ENCODE peak calls at places on chromosome 9, in seven cellular contexts. One of them, this sample, is unnamed. For H3K4me1 and H3K36me3, the result is how much of the 10 kb centered on the place peaks cover.

GRCh38 chr9:104970588-104970987 is 42.6 kb upstream of the ABCA1 start:
- DNase-seq in mammary epithelial cell: no peak
- DNase-seq in MM.1S: no peak
- DNase-seq in effector memory CD4-positive, alpha-beta T cell: no peak
- DNase-seq in adrenal gland: no peak
- DNase-seq in spleen: no peak
- DNase-seq in colonic mucosa: no peak
- DNase-seq in this sample: no peak

GRCh38 chr9:104301770-104302169 is 202.3 kb upstream of the OR13F1 start:
- DNase-seq in mammary epithelial cell: no peak
- DNase-seq in MM.1S: no peak
- DNase-seq in adrenal gland: no peak
- DNase-seq in spleen: no peak
- DNase-seq in effector memory CD4-positive, alpha-beta T cell: no peak
- DNase-seq in colonic mucosa: no peak
- DNase-seq in this sample: no peak

GRCh38 chr9:27047126-27047525 is 41.7 kb upstream of the LRRC19 start:
- DNase-seq in colonic mucosa: no peak
- DNase-seq in MM.1S: no peak
- DNase-seq in adrenal gland: no peak
- DNase-seq in spleen: no peak
- DNase-seq in effector memory CD4-positive, alpha-beta T cell: no peak
- DNase-seq in mammary epithelial cell: no peak
- DNase-seq in this sample: no peak

GRCh38 chr9:90793729-90794128 is 7.9 kb upstream of the SYK start:
- DNase-seq in colonic mucosa: no peak
- DNase-seq in adrenal gland: no peak
- DNase-seq in spleen: no peak
- DNase-seq in MM.1S: no peak
- DNase-seq in mammary epithelial cell: no peak
- DNase-seq in effector memory CD4-positive, alpha-beta T cell: no peak
- DNase-seq in this sample: no peak

GRCh38 chr9:108468364-108468763 is 387.4 kb downstream of the ACTL7B start:
- DNase-seq in mammary epithelial cell: peak
- DNase-seq in spleen: no peak
- DNase-seq in colonic mucosa: peak
- DNase-seq in effector memory CD4-positive, alpha-beta T cell: no peak
- DNase-seq in MM.1S: peak
- DNase-seq in adrenal gland: peak
- DNase-seq in this sample: no peak

GRCh38 chr9:18741331-18741730 is 267.4 kb downstream of the ADAMTSL1 start:
- DNase-seq in colonic mucosa: no peak
- DNase-seq in adrenal gland: no peak
- DNase-seq in MM.1S: no peak
- DNase-seq in mammary epithelial cell: no peak
- DNase-seq in effector memory CD4-positive, alpha-beta T cell: no peak
- DNase-seq in spleen: no peak
- DNase-seq in this sample: no peak

GRCh38 chr9:88534456-88535225 is at the start of gene NXNL2:
- DNase-seq in mammary epithelial cell: peak
- DNase-seq in colonic mucosa: peak
- DNase-seq in adrenal gland: peak
- DNase-seq in effector memory CD4-positive, alpha-beta T cell: no peak
- DNase-seq in spleen: peak
- DNase-seq in MM.1S: no peak
- DNase-seq in this sample: no peak

GRCh38 chr9:38182321-38182720 is 113.3 kb upstream of the SHB start:
- DNase-seq in effector memory CD4-positive, alpha-beta T cell: no peak
- DNase-seq in MM.1S: no peak
- DNase-seq in colonic mucosa: no peak
- DNase-seq in adrenal gland: no peak
- DNase-seq in mammary epithelial cell: peak
- DNase-seq in spleen: no peak
- DNase-seq in this sample: no peak

GRCh38 chr9:4615251-4615650 is 46.8 kb upstream of the PLPP6 start:
- DNase-seq in adrenal gland: no peak
- DNase-seq in effector memory CD4-positive, alpha-beta T cell: no peak
- DNase-seq in MM.1S: no peak
- DNase-seq in mammary epithelial cell: peak
- DNase-seq in colonic mucosa: no peak
- DNase-seq in spleen: no peak
- DNase-seq in this sample: no peak

GRCh38 chr9:115115924-115116323 is 2.0 kb downstream of the TNC start:
- DNase-seq in mammary epithelial cell: peak
- DNase-seq in colonic mucosa: no peak
- DNase-seq in adrenal gland: no peak
- DNase-seq in MM.1S: no peak
- DNase-seq in effector memory CD4-positive, alpha-beta T cell: no peak
- DNase-seq in spleen: no peak
- DNase-seq in this sample: no peak

GRCh38 chr9:131616983-131617604 is 71.8 kb downstream of the PRRT1B start:
- DNase-seq in MM.1S: no peak
- DNase-seq in adrenal gland: no peak
- DNase-seq in effector memory CD4-positive, alpha-beta T cell: no peak
- DNase-seq in colonic mucosa: no peak
- DNase-seq in spleen: no peak
- DNase-seq in mammary epithelial cell: no peak
- DNase-seq in this sample: no peak

GRCh38 chr9:71765693-71766092 is 2.6 kb downstream of the CEMIP2 start:
- DNase-seq in colonic mucosa: peak
- DNase-seq in mammary epithelial cell: peak
- DNase-seq in adrenal gland: no peak
- DNase-seq in MM.1S: no peak
- DNase-seq in effector memory CD4-positive, alpha-beta T cell: no peak
- DNase-seq in spleen: no peak
- DNase-seq in this sample: no peak

GRCh38 chr9:81083821-81084512 is 605.4 kb downstream of the TLE1 start:
- DNase-seq in MM.1S: peak
- DNase-seq in effector memory CD4-positive, alpha-beta T cell: no peak
- DNase-seq in colonic mucosa: no peak
- DNase-seq in mammary epithelial cell: peak
- DNase-seq in adrenal gland: no peak
- DNase-seq in spleen: no peak
- DNase-seq in this sample: no peak

DNA sequence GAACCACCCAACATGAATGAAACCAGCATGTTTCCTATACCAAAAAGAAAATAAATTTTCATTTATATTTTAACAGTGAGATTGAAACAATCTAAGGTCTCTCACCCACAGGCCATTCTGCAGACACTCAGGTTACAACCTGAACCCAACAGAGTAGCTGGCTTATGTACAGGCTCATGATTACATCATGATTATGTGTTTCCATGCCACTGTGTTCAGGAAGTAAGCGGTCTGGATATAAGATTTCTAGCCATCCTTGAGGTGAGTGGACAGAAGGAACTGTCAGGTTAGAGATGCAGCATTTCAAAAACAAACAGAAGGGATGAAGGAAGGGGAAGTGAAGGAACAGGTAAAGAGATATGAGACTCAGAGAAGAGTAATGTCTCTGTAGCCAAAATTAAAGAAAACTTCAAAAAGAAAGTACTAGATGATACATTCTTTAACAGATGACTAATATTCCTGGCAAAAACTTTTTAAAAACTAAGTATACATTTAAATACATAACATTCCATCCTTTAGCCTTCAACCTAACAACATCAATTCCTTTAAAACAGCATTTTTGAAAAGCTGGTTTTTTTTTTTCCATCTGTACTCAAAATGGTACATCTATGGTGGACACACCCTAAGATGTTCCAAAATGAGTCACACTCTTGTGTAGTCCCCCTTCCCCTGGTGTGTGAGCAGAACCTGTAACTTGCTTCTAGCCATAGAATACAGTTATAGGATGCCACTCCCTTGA is 119.8 kb downstream of the LPAR1 start:
- DNase-seq in spleen: no peak
- DNase-seq in effector memory CD4-positive, alpha-beta T cell: no peak
- DNase-seq in MM.1S: no peak
- DNase-seq in colonic mucosa: no peak
- DNase-seq in adrenal gland: no peak
- DNase-seq in mammary epithelial cell: peak
- DNase-seq in this sample: no peak
- H3K4me1 ChIP-seq in spleen: under half
- H3K4me1 ChIP-seq in effector memory CD4-positive, alpha-beta T cell: under half
- H3K4me1 ChIP-seq in MM.1S: under half
- H3K4me1 ChIP-seq in colonic mucosa: under half
- H3K4me1 ChIP-seq in adrenal gland: under half
- H3K4me1 ChIP-seq in mammary epithelial cell: under half
- H3K4me1 ChIP-seq in this sample: under half

GRCh38 chr9:33698267-33698666 is 97.1 kb upstream of the PRSS3 start:
- DNase-seq in effector memory CD4-positive, alpha-beta T cell: no peak
- DNase-seq in MM.1S: no peak
- DNase-seq in colonic mucosa: no peak
- DNase-seq in mammary epithelial cell: no peak
- DNase-seq in spleen: no peak
- DNase-seq in adrenal gland: no peak
- DNase-seq in this sample: no peak

GRCh38 chr9:33697171-33697570 is 98.2 kb upstream of the PRSS3 start:
- DNase-seq in MM.1S: no peak
- DNase-seq in mammary epithelial cell: no peak
- DNase-seq in colonic mucosa: no peak
- DNase-seq in adrenal gland: no peak
- DNase-seq in effector memory CD4-positive, alpha-beta T cell: no peak
- DNase-seq in spleen: no peak
- DNase-seq in this sample: no peak

GRCh38 chr9:33695299-33695698 is 100.1 kb upstream of the PRSS3 start:
- DNase-seq in colonic mucosa: no peak
- DNase-seq in mammary epithelial cell: no peak
- DNase-seq in MM.1S: no peak
- DNase-seq in adrenal gland: no peak
- DNase-seq in spleen: no peak
- DNase-seq in effector memory CD4-positive, alpha-beta T cell: no peak
- DNase-seq in this sample: no peak

GRCh38 chr9:33690156-33690908 is 105.0 kb upstream of the PRSS3 start:
- DNase-seq in colonic mucosa: no peak
- DNase-seq in adrenal gland: no peak
- DNase-seq in effector memory CD4-positive, alpha-beta T cell: no peak
- DNase-seq in spleen: no peak
- DNase-seq in mammary epithelial cell: no peak
- DNase-seq in MM.1S: no peak
- DNase-seq in this sample: no peak

GRCh38 chr9:33695856-33696255 is 99.5 kb upstream of the PRSS3 start:
- DNase-seq in MM.1S: no peak
- DNase-seq in colonic mucosa: no peak
- DNase-seq in spleen: no peak
- DNase-seq in effector memory CD4-positive, alpha-beta T cell: no peak
- DNase-seq in adrenal gland: no peak
- DNase-seq in mammary epithelial cell: no peak
- DNase-seq in this sample: no peak
- H3K4me3 ChIP-seq in MM.1S: no peak
- H3K4me3 ChIP-seq in colonic mucosa: no peak
- H3K4me3 ChIP-seq in spleen: no peak
- H3K4me3 ChIP-seq in effector memory CD4-positive, alpha-beta T cell: no peak
- H3K4me3 ChIP-seq in adrenal gland: no peak
- H3K4me3 ChIP-seq in mammary epithelial cell: no peak
- H3K4me3 ChIP-seq in this sample: no peak

DNA sequence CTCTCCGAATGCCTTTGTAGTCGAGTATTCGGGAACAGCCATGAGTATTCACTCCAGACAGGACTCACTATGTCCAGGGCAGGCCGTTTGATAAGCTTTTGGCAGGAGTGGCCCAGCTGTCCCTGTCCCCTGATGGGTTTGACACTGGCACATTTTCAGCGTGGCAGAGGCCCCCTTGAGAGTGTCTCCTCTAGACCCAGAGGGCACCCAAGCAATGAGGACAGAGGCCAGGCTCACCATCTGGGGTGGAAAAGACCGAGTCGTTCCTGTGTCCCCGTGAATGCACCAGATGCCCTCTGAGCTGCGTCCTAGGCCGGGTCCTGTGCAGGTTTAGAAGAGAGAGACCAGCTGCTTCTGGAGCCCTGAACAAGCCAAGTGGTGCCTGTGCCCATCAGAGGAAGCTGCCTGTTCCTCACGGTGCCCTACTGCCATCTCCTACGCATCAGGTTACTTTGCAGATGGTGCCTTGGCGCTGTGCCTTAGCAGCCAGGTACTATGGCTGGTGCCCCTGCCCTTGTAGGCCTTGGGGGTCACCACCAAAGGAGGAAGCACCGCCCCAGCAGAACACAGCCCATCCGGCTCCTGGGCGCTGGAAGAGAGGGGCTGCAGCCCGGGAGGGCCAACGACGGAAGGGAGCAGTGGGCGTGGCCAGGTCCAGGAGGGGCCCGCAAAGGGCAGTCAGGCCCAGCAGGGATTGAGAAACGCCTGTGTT is 42.4 kb downstream of the LRSAM1 start:
- DNase-seq in spleen: no peak
- DNase-seq in MM.1S: no peak
- DNase-seq in adrenal gland: no peak
- DNase-seq in mammary epithelial cell: no peak
- DNase-seq in effector memory CD4-positive, alpha-beta T cell: no peak
- DNase-seq in colonic mucosa: no peak
- DNase-seq in this sample: no peak
- H3K36me3 ChIP-seq in spleen: half or more
- H3K36me3 ChIP-seq in MM.1S: under half
- H3K36me3 ChIP-seq in adrenal gland: under half
- H3K36me3 ChIP-seq in mammary epithelial cell: under half
- H3K36me3 ChIP-seq in effector memory CD4-positive, alpha-beta T cell: under half
- H3K36me3 ChIP-seq in colonic mucosa: under half
- H3K36me3 ChIP-seq in this sample: under half

GRCh38 chr9:33167084-33167948 is at the start of gene B4GALT1:
- DNase-seq in mammary epithelial cell: peak
- DNase-seq in adrenal gland: peak
- DNase-seq in spleen: peak
- DNase-seq in colonic mucosa: peak
- DNase-seq in MM.1S: peak
- DNase-seq in effector memory CD4-positive, alpha-beta T cell: peak
- DNase-seq in this sample: peak
- H3K4me1 ChIP-seq in mammary epithelial cell: under half
- H3K4me1 ChIP-seq in adrenal gland: half or more
- H3K4me1 ChIP-seq in spleen: under half
- H3K4me1 ChIP-seq in colonic mucosa: under half
- H3K4me1 ChIP-seq in MM.1S: under half
- H3K4me1 ChIP-seq in effector memory CD4-positive, alpha-beta T cell: under half
- H3K4me1 ChIP-seq in this sample: under half

This sample was measured in CD8-positive, alpha-beta memory T cell.